ENCODE peak calls at places on chromosome 10, in four cellular contexts. H is Calu3, F is WERI-Rb-1, G is tibial artery. B is an unnamed sample.
A peak's percentile ranks its signal among the peaks of the same experiment; 100 is the strongest.

GRCh38 chr10:97169911-97170693 is 15.7 kb downstream of the SLIT1 start:
- DNase-seq in H (peak; percentile 51), F (peak; percentile 49), G (no peak), B (no peak)

GRCh38 chr10:131978851-131979250 is 2.9 kb downstream of the BNIP3 start:
- DNase-seq in H (no peak), F (no peak), G (no peak), B (no peak)

GRCh38 chr10:123677556-123677955 is 11.4 kb downstream of the GPR26 start:
- DNase-seq in H (no peak), F (no peak), G (no peak), B (no peak)

GRCh38 chr10:49287689-49288340 is 11.2 kb upstream of the C10orf71 start:
- DNase-seq in H (no peak), F (no peak), G (no peak), B (no peak)

GRCh38 chr10:126126856-126127255 is 230.5 kb downstream of the FANK1 start:
- DNase-seq in H (no peak), F (no peak), G (no peak), B (no peak)

GRCh38 chr10:80769700-80770160 is 232.0 kb downstream of the SH2D4B start:
- DNase-seq in H (no peak), F (peak; percentile 38), G (no peak), B (no peak)

GRCh38 chr10:74439213-74439612 is 288.2 kb downstream of the ADK start:
- DNase-seq in H (no peak), F (no peak), G (no peak), B (no peak)

GRCh38 chr10:15262036-15262713 is 93.7 kb upstream of the NMT2 start:
- DNase-seq in H (peak; percentile 35), F (no peak), G (no peak), B (no peak)

GRCh38 chr10:93406367-93407145 is 75.6 kb downstream of the MYOF start:
- DNase-seq in H (no peak), F (no peak), G (no peak), B (no peak)

B was measured in activated T-cell treated with anti-CD3 and anti-CD28 coated beads, Interleukin-2, amount 50 U/mL, for 1 hour.